ENCODE peak calls at places on chromosome 10, in five cellular contexts. F, G, T, I and V are unnamed samples.

GRCh38 chr10:116665541-116666125 is 44.9 kb downstream of the PNLIPRP2 start:
- DNase-seq in G (no peak), F (no peak), I (no peak), T (peak; percentile 49), V (no peak)

GRCh38 chr10:49092477-49092876 is 22.8 kb downstream of the VSTM4 start:
- DNase-seq in G (no peak), I (no peak), F (no peak), T (no peak), V (no peak)

GRCh38 chr10:58465641-58466040 is 47.0 kb upstream of the BICC1 start:
- DNase-seq in F (no peak), T (no peak), I (no peak), G (no peak), V (no peak)

GRCh38 chr10:111116762-111117445 is 40.1 kb downstream of the ADRA2A start:
- DNase-seq in F (no peak), G (no peak), T (no peak), I (no peak), V (peak; percentile 24)

GRCh38 chr10:77301305-77301730 is 336.3 kb downstream of the KCNMA1 start:
- DNase-seq in G (no peak), T (no peak), F (no peak), I (no peak), V (no peak)

GRCh38 chr10:127919418-127920191 is 12.7 kb downstream of the PTPRE start:
- DNase-seq in I (no peak), G (no peak), T (no peak), F (no peak), V (no peak)

GRCh38 chr10:128061306-128062300 is 64.6 kb downstream of the MKI67 start:
- DNase-seq in G (no peak), F (peak; percentile 6), I (peak; percentile 27), T (no peak), V (no peak)

GRCh38 chr10:50416885-50417284 is 165.6 kb upstream of the ASAH2 start:
- DNase-seq in I (no peak), F (no peak), T (no peak), G (no peak), V (no peak)

GRCh38 chr10:71769279-71769823 is 4.0 kb downstream of the VSIR start:
- DNase-seq in G (no peak), F (no peak), T (no peak), I (no peak), V (peak; percentile 28)

GRCh38 chr10:6501931-6502330 is 78.1 kb downstream of the PRKCQ start:
- DNase-seq in T (no peak), G (no peak), F (no peak), I (no peak), V (no peak)

GRCh38 chr10:17430647-17431355 is 23.6 kb downstream of the ST8SIA6 start:
- DNase-seq in G (peak; percentile 54), I (no peak), T (peak; percentile 71), F (peak; percentile 55), V (peak; percentile 72)

GRCh38 chr10:125977206-125977605 is 80.8 kb downstream of the FANK1 start:
- DNase-seq in T (no peak), G (peak; percentile 22), I (no peak), F (no peak), V (no peak)

GRCh38 chr10:93468532-93469213 is 13.5 kb downstream of the MYOF start:
- DNase-seq in F (peak; percentile 74), G (peak; percentile 89), I (no peak), T (no peak), V (no peak)

GRCh38 chr10:12791728-12792127 is 209.8 kb downstream of the CCDC3 start:
- DNase-seq in I (no peak), F (no peak), G (no peak), T (no peak), V (no peak)

GRCh38 chr10:70651661-70652060 is 20.6 kb upstream of the ADAMTS14 start:
- DNase-seq in G (no peak), F (no peak), I (no peak), T (no peak), V (no peak)

GRCh38 chr10:112904000-112904399 is 46.0 kb upstream of the TCF7L2 start:
- DNase-seq in T (no peak), I (no peak), F (no peak), G (peak; percentile 27), V (no peak)

GRCh38 chr10:101536800-101537199 is 51.3 kb downstream of the POLL start:
- DNase-seq in T (no peak), I (no peak), G (peak; percentile 39), F (no peak), V (no peak)

GRCh38 chr10:78458983-78459638 is 425.4 kb downstream of the RPS24 start:
- DNase-seq in F (peak; percentile 2), I (peak; percentile 16), G (no peak), T (no peak), V (no peak)

GRCh38 chr10:77844713-77845454 is 81.7 kb downstream of the DLG5 start:
- DNase-seq in T (no peak), G (peak; percentile 38), I (no peak), F (no peak), V (peak; percentile 66)

GRCh38 chr10:124138195-124138882 is 44.9 kb upstream of the CHST15 start:
- DNase-seq in I (peak; percentile 36), T (no peak), G (no peak), F (peak; percentile 49), V (no peak)

GRCh38 chr10:70578371-70578947 is 24.1 kb downstream of the PRF1 start:
- DNase-seq in F (no peak), G (peak; percentile 100), I (no peak), T (no peak), V (peak; percentile 53)

GRCh38 chr10:120423350-120424197 is 33.5 kb upstream of the PLPP4 start:
- DNase-seq in G (peak; percentile 42), I (no peak), T (no peak), F (no peak), V (peak; percentile 38)
- H3K27ac ChIP-seq in G (no peak overlapping the region), I (no peak overlapping the region), T (no peak overlapping the region), F (no peak overlapping the region), V (no peak overlapping the region)

DNA sequence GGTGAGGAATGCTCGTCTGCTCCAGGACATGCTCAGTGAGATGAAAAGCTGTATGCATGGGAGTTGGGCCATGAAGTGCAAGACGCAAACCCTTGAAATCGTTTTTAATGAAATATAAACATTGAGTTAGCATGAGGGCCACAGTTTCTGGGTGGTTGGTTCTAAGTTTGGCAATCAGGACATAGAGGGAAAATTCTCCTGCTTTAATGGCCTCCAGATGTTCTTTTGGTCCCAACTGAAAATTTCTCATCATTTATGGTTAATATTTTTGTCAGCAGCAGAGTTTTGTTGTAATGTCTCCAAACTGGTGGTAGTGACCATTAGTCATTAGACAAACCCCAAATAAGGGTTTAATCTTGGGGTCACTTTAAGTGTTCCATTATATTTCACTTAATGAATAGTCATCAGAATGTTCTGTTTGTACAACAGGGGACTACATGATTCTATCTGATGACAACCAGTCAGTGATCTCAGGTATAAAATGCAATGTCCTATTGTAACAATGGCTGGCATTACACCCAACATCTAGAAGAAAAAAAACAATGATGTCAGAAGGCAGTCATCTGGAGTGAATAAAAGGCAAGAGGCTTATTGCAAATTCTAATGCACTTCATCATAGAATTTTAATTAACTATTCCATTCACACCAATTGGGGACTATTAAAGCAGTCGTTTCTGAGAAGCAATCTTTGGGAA is 197.4 kb downstream of the JCAD start:
- DNase-seq in T (no peak), I (no peak), G (no peak), F (no peak), V (no peak)
- H3K4me3 ChIP-seq in T (no peak overlapping the region), I (no peak overlapping the region), G (no peak overlapping the region), F (no peak overlapping the region), V (no peak overlapping the region)

GRCh38 chr10:95245425-95246055 is 45.3 kb downstream of the PDLIM1 start:
- DNase-seq in F (no peak), I (no peak), T (no peak), G (no peak), V (no peak)

GRCh38 chr10:95247881-95248583 is 42.8 kb downstream of the PDLIM1 start:
- DNase-seq in F (no peak), T (peak; percentile 45), G (no peak), I (no peak), V (no peak)

GRCh38 chr10:95246582-95247051 is 44.2 kb downstream of the PDLIM1 start:
- DNase-seq in F (peak; percentile 87), T (peak; percentile 85), G (peak; percentile 65), I (peak; percentile 84), V (peak; percentile 81)

GRCh38 chr10:95248989-95249388 is 41.8 kb downstream of the PDLIM1 start:
- DNase-seq in T (peak; percentile 73), G (no peak), F (no peak), I (no peak), V (no peak)

DNA sequence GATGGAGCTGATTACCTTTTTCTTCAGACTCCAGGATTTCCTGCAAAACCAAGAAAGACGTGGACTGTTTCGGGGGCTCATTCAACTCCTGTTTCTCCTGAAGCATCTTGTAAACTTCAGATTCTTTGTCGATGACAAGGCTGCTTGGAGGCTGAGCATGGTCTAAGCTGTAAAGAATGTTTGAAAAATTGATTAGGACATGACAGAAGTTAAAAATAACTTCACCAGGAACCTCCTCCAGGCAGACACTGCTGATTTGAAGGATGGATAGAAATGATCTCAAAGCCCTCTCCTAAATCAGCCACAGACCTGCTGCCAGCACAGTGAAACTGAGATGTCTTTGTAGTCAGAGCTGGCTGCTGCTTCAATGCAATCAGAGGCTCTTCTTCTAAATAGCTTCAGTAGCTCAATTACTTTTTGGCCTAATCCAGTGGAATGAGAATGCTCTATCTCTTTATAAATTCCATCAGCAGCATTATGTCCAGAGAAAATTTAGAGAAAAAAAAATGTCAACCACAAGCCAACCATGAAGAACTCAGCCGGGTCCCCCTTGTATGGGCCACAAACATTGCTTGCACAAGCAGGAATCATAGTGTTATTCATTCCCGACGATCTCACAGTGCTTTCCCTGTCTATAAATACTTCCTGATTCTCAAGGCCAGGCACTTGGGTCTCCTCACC is 43.5 kb downstream of the PDLIM1 start:
- DNase-seq in I (no peak), F (no peak), T (no peak), G (no peak), V (no peak)
- TF ChIP-seq POLR2A in I (no peak), F (no peak), T (no peak), G (no peak), V (no peak)

GRCh38 chr10:30438016-30438850 is 4.2 kb downstream of the MAP3K8 start:
- DNase-seq in G (no peak), F (no peak), I (no peak), T (no peak), V (no peak)

GRCh38 chr10:30436200-30436599 is 2.2 kb downstream of the MAP3K8 start:
- DNase-seq in F (no peak), I (no peak), G (no peak), T (no peak), V (peak; percentile 45)

GRCh38 chr10:30437039-30437781 is 3.2 kb downstream of the MAP3K8 start:
- DNase-seq in I (no peak), G (no peak), T (no peak), F (no peak), V (no peak)

GRCh38 chr10:30435068-30435422 is 1.1 kb downstream of the MAP3K8 start:
- DNase-seq in F (peak; percentile 57), G (no peak), I (no peak), T (peak; percentile 51), V (peak; percentile 51)

DNA sequence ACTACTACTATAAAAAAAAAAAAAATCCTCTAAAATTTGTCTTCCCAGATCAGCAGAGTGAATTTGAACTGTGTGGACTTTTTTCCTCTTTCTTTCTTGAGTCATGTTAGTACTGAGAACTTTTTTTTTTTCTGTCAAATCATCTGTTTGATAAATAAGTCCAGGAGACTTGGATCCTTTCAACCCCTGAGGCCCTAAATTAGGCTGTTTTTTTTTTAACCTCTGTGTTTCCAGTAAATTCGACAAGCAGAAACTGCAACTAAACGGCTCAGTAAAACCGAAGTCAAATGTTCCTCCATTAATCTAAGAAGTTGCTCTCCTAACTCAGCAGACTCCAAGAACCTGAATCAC is 2.7 kb downstream of the MAP3K8 start:
- DNase-seq in F (no peak), T (no peak), G (no peak), I (no peak), V (no peak)
- H3K27ac ChIP-seq in F (peak overlapping the region; percentile 99), T (peak overlapping the region; percentile 98), G (no peak overlapping the region), I (peak overlapping the region; percentile 100), V (peak overlapping the region; percentile 99)

GRCh38 chr10:24202181-24202570 is 6.8 kb upstream of the KIAA1217 start:
- DNase-seq in F (no peak), G (no peak), T (no peak), I (no peak), V (peak; percentile 22)
- H3K4me3 ChIP-seq in F (no peak overlapping the region), G (no peak overlapping the region), T (no peak overlapping the region), I (no peak overlapping the region), V (no peak overlapping the region)